ENCODE peak calls at places on chromosome 2, in ten cellular contexts. E is occipital lobe; Q is fibroblast of mammary gland; U is amniotic stem cell; R is WTC11; A is anterior cingulate cortex; S is activated CD8-positive, alpha-beta memory T cell treated with anti-CD3 and anti-CD28 coated beads for 4 hours; Y is HTR-8/SVneo; J is fibroblast of lung; F is WERI-Rb-1. W is an unnamed sample.

GRCh38 chr2:151305129-151305691 is 15.7 kb upstream of the NMI start:
- DNase-seq in A (no peak), F (no peak), Q (no peak), E (no peak), Y (no peak), S (no peak), R (no peak), U (no peak), J (no peak), W (no peak)

GRCh38 chr2:59413751-59414570 is 1139.5 kb downstream of the BCL11A start:
- DNase-seq in F (no peak), Q (no peak), U (no peak), A (no peak), E (no peak), J (no peak), S (no peak), Y (no peak), R (no peak), W (no peak)

GRCh38 chr2:196293751-196294486 is 122.5 kb upstream of the STK17B start:
- DNase-seq in Q (peak), A (no peak), Y (peak), U (peak), S (no peak), R (no peak), J (peak), F (no peak), E (no peak), W (no peak)

GRCh38 chr2:172252154-172252553 is 149.5 kb upstream of the DLX2 start:
- DNase-seq in U (no peak), Y (no peak), J (no peak), Q (no peak), R (no peak), S (no peak), A (no peak), F (no peak), E (no peak), W (no peak)

GRCh38 chr2:36376319-36376765 is 20.8 kb downstream of the CRIM1 start:
- DNase-seq in Y (no peak), F (no peak), Q (no peak), E (peak), U (no peak), J (peak), R (no peak), A (peak), S (no peak), W (peak)

GRCh38 chr2:71990122-71990521 is 157.5 kb downstream of the CYP26B1 start:
- DNase-seq in Q (no peak), Y (no peak), R (no peak), E (no peak), U (no peak), F (no peak), S (no peak), J (no peak), A (no peak), W (no peak)

GRCh38 chr2:227115761-227116160 is 48.2 kb downstream of the COL4A4 start:
- DNase-seq in U (no peak), Q (peak), Y (no peak), S (no peak), J (no peak), R (no peak), E (no peak), A (no peak), F (no peak), W (no peak)

GRCh38 chr2:37523861-37524362 is 147.5 kb downstream of the CDC42EP3 start:
- DNase-seq in Q (peak), U (no peak), S (no peak), J (peak), E (no peak), F (no peak), Y (no peak), A (no peak), R (no peak), W (peak)

GRCh38 chr2:141399270-141399669 is 731.5 kb downstream of the LRP1B start:
- DNase-seq in Q (peak), Y (no peak), R (peak), A (no peak), F (no peak), S (no peak), E (no peak), J (peak), U (no peak), W (no peak)

GRCh38 chr2:158359846-158360245 is 96.7 kb downstream of the CCDC148 start:
- DNase-seq in R (peak), F (no peak), U (no peak), J (peak), E (no peak), Y (peak), A (no peak), Q (no peak), S (no peak), W (no peak)

GRCh38 chr2:45685299-45685698 is 33.8 kb downstream of the PRKCE start:
- DNase-seq in U (no peak), Q (no peak), R (no peak), E (no peak), S (no peak), Y (no peak), A (no peak), J (no peak), F (no peak), W (no peak)

GRCh38 chr2:157523270-157524059 is 79.6 kb upstream of the CYTIP start:
- DNase-seq in E (no peak), S (no peak), Q (no peak), U (no peak), A (no peak), F (no peak), Y (no peak), J (no peak), R (no peak), W (no peak)

GRCh38 chr2:170711774-170712652 is 3.1 kb upstream of the SP5 start:
- DNase-seq in S (no peak), E (no peak), R (peak), F (no peak), J (no peak), U (no peak), Y (no peak), Q (no peak), A (no peak), W (no peak)

GRCh38 chr2:55422876-55423275 is 3.2 kb upstream of the CCDC88A start:
- DNase-seq in F (no peak), E (no peak), Y (no peak), J (no peak), A (no peak), Q (no peak), S (no peak), R (no peak), U (no peak), W (no peak)

GRCh38 chr2:19300961-19301360 is 57.5 kb downstream of the OSR1 start:
- DNase-seq in Q (peak), R (no peak), U (no peak), A (no peak), S (no peak), E (no peak), F (no peak), Y (no peak), J (no peak), W (no peak)

GRCh38 chr2:26982102-26982742 is 11.8 kb downstream of the MAPRE3 start:
- DNase-seq in J (peak), R (peak), A (peak), U (no peak), Y (peak), E (no peak), F (peak), S (no peak), Q (peak), W (no peak)

W was measured in tibial artery.